ENCODE peak calls at places on chromosomes 6 and 20, in four cellular contexts. G is K562, X is HepG2, S is SK-N-SH. L is an unnamed sample.

GRCh38 chr20:33826270-33826897 is 15.2 kb downstream of the CHMP4B start:
- DNase-seq in G (no peak), X (peak; percentile 88), S (no peak), L (no peak)

GRCh38 chr6:40907198-40907701 is 131.8 kb downstream of the UNC5CL start:
- DNase-seq in G (no peak), X (peak; percentile 19), S (peak; percentile 41), L (no peak)

GRCh38 chr6:15544321-15544900 is 118.4 kb downstream of the DTNBP1 start:
- DNase-seq in G (no peak), X (no peak), S (no peak), L (no peak)

GRCh38 chr20:61737346-61737745 is 328.3 kb downstream of the TAF4 start:
- DNase-seq in G (no peak), X (no peak), S (no peak), L (no peak)

GRCh38 chr6:169145991-169146501 is 107.6 kb downstream of the THBS2 start:
- DNase-seq in G (no peak), X (no peak), S (no peak), L (no peak)

GRCh38 chr6:142551145-142551811 is 249.5 kb downstream of the ADGRG6 start:
- DNase-seq in G (no peak), X (no peak), S (no peak), L (peak; percentile 37)

GRCh38 chr6:18277181-18278006 is 13.1 kb upstream of the DEK start:
- DNase-seq in G (no peak), X (no peak), S (peak; percentile 48), L (no peak)

GRCh38 chr6:22569281-22570184 is at the start of gene HDGFL1:
- DNase-seq in G (no peak), X (no peak), S (no peak), L (no peak)

GRCh38 chr6:39029156-39030011 is 19.2 kb upstream of the GLP1R start:
- DNase-seq in G (peak; percentile 80), X (peak; percentile 22), S (peak; percentile 69), L (peak; percentile 12)

GRCh38 chr20:37943501-37944455 is 40.9 kb downstream of the VSTM2L start:
- DNase-seq in G (peak; percentile 44), X (no peak), S (peak; percentile 66), L (no peak)

GRCh38 chr20:55159230-55159629 is 683.8 kb downstream of the DOK5 start:
- DNase-seq in G (no peak), X (no peak), S (no peak), L (no peak)

GRCh38 chr6:17881085-17881883 is 106.2 kb downstream of the KIF13A start:
- DNase-seq in G (no peak), X (no peak), S (no peak), L (no peak)

GRCh38 chr20:11676618-11677289 is 240.9 kb upstream of the BTBD3 start:
- DNase-seq in G (peak; percentile 7), X (peak; percentile 62), S (peak; percentile 67), L (peak; percentile 6)

GRCh38 chr20:50363027-50363426 is 147.2 kb upstream of the PTPN1 start:
- DNase-seq in G (no peak), X (no peak), S (no peak), L (no peak)

GRCh38 chr6:148146717-148147116 is 195.9 kb upstream of the SASH1 start:
- DNase-seq in G (no peak), X (no peak), S (no peak), L (peak; percentile 13)

GRCh38 chr6:41093729-41094128 is 21.0 kb downstream of the NFYA start:
- DNase-seq in G (no peak), X (no peak), S (no peak), L (no peak)

GRCh38 chr20:37295001-37295400 is 5.5 kb downstream of the MANBAL start:
- DNase-seq in G (no peak), X (no peak), S (no peak), L (peak; percentile 94)

GRCh38 chr6:27098956-27099355 is 148.5 kb upstream of the PRSS16 start:
- DNase-seq in G (no peak), X (no peak), S (no peak), L (no peak)

GRCh38 chr20:33515569-33516216 is 25.8 kb downstream of the CBFA2T2 start:
- DNase-seq in G (no peak), X (peak; percentile 27), S (no peak), L (no peak)

GRCh38 chr6:100001915-100002388 is 7.9 kb upstream of the MCHR2 start:
- DNase-seq in G (peak; percentile 50), X (peak; percentile 24), S (peak; percentile 52), L (peak; percentile 29)
- TF ChIP-seq ELF1 in G (no peak), X (no peak), S (no peak), L (no peak)

DNA sequence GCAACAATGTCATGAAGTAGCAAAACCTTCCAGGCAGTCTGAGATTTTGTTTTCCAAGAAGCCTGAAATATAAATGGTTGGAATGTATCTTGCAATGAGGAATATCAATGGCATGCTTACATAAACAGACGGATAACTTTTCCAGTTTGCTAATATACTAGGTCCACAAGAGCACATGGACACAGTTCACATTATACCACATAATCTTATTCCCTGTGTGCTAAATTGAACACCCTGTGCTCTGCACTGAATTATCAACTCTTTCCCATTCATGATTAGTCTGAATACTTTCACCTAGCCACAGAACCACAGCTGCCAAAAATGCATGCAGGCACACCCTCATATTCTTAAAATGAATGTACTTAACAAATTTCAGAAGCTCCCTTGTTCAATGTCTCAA is 274.3 kb downstream of the COL12A1 start:
- DNase-seq in G (no peak), X (no peak), S (no peak), L (no peak)
- TF ChIP-seq SIN3A in G (no peak), X (no peak), S (no peak), L (no peak)

DNA sequence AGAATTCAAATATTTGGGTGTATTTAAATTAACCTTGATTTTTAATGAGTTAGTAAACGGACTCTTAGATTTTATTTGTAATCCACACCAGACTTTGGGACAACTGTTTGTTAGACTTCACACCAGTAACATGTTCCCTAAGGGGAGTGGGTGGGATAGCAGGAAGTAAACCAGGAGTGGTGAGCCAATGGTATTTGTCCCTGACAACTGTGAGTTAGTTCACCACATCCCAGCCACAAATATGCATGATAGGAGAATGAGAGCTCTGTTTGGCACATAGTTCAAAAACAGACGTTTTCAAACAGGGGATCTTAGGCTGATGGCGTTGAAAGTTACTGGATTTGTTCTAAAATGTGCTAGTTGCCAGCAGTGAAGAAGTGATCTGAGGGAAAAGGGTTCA is 18.7 kb upstream of the COL10A1 start:
- DNase-seq in G (peak; percentile 27), X (peak; percentile 69), S (no peak), L (no peak)
- TF ChIP-seq ELF1 in G (no peak), X (no peak), S (no peak), L (no peak)

DNA sequence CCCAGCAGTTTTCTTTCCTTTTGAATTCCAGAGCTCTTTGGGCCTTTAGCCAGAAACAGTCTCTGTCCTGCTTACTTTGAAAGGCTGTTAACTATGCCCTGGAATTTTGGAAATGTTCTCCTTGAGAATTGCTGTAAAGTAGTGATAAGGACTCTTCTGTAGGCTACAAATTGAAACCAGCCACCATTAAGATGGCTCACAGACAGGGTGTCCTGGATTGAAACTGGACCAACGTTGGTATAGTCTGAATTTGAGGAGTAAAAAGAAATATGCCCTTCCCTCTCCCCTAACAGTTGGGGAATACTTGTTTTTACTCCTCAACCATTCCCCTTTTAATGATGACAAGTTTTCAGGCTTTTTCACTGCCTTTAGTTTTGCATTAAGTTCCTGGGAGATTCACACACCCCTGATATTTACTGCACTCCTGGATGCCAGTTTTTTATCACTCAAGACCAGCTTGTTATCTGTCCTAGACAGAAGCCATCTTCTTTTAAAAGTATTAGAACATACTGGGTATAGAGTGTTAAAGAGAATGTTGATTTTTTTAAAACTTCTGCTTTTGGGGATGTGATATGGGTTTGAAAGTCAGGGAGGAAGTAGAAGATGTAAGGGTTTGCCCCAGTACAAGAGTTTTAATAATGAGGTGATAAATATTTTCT is 21.9 kb downstream of the TOP1 start:
- DNase-seq in G (peak; percentile 79), X (no peak), S (no peak), L (no peak)
- TF ChIP-seq SIN3A in G (no peak), X (no peak), S (no peak), L (no peak)

GRCh38 chr6:134523903-134524302 is 206.0 kb upstream of the SGK1 start:
- DNase-seq in G (no peak), X (no peak), S (no peak), L (no peak)
- TF ChIP-seq ELF1 in G (no peak), X (no peak), S (no peak), L (no peak)

GRCh38 chr6:25665455-25665854 is 13.4 kb downstream of the SCGN start:
- DNase-seq in G (no peak), X (no peak), S (no peak), L (no peak)
- TF ChIP-seq SIN3A in G (no peak), X (no peak), S (no peak), L (no peak)

GRCh38 chr20:48180039-48180438 is 394.8 kb upstream of the SULF2 start:
- DNase-seq in G (no peak), X (peak; percentile 50), S (no peak), L (no peak)

GRCh38 chr20:48175261-48175660 is 390.0 kb upstream of the SULF2 start:
- DNase-seq in G (no peak), X (no peak), S (no peak), L (no peak)

GRCh38 chr20:48177058-48177457 is 391.8 kb upstream of the SULF2 start:
- DNase-seq in G (no peak), X (no peak), S (no peak), L (no peak)

GRCh38 chr20:48178607-48179006 is 393.3 kb upstream of the SULF2 start:
- DNase-seq in G (no peak), X (no peak), S (no peak), L (no peak)

DNA sequence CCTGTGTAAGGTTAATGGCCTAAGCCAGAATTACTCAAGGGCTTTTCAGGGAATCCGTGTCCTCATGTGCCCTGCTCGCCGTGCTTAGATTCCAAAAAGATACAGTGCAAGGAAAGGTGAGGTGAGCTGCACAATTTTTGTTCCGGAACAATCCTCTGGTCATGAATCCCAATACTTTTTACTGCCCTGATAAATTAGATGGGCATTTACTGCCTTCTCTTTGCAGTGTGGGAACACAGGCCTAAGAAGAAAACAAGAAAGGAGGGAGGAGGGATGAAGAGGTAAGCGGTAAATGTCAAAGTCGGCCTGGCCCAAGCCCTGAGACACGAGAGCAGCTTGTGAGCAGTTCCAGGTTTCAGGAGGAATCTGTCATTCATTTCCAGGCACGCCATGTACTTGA is 390.9 kb upstream of the SULF2 start:
- DNase-seq in G (no peak), X (no peak), S (no peak), L (no peak)
- TF ChIP-seq ELF1 in G (no peak), X (no peak), S (no peak), L (no peak)

GRCh38 chr6:135180458-135181332 is at the start of gene MYB:
- DNase-seq in G (peak; percentile 95), X (no peak), S (peak; percentile 97), L (no peak)
- TF ChIP-seq SIN3A in G (peak; percentile 2), X (no peak), S (peak; percentile 34), L (no peak)